ENCODE peak calls at places on chromosomes 5 and 9, in five cellular contexts. One of them, this sample, is unnamed.

GRCh38 chr5:54390015-54390414 is 65.5 kb upstream of the HSPB3 start:
- DNase-seq in neural progenitor cell: no peak
- DNase-seq in fibroblast of lung: peak
- DNase-seq in PC-3: peak
- DNase-seq in neuronal stem cell: no peak
- DNase-seq in this sample: no peak

GRCh38 chr9:114889802-114890224 is 40.6 kb downstream of the TNFSF8 start:
- DNase-seq in PC-3: peak
- DNase-seq in neuronal stem cell: no peak
- DNase-seq in fibroblast of lung: peak
- DNase-seq in neural progenitor cell: no peak
- DNase-seq in this sample: no peak

GRCh38 chr5:7533941-7534340 is 138.0 kb downstream of the ADCY2 start:
- DNase-seq in neural progenitor cell: no peak
- DNase-seq in neuronal stem cell: no peak
- DNase-seq in PC-3: no peak
- DNase-seq in fibroblast of lung: no peak
- DNase-seq in this sample: no peak

GRCh38 chr5:149301744-149302380 is 30.2 kb downstream of the AFAP1L1 start:
- DNase-seq in neural progenitor cell: no peak
- DNase-seq in PC-3: no peak
- DNase-seq in fibroblast of lung: no peak
- DNase-seq in neuronal stem cell: no peak
- DNase-seq in this sample: no peak

GRCh38 chr5:127006711-127007110 is 23.6 kb downstream of the MARCHF3 start:
- DNase-seq in fibroblast of lung: peak
- DNase-seq in PC-3: no peak
- DNase-seq in neural progenitor cell: no peak
- DNase-seq in neuronal stem cell: no peak
- DNase-seq in this sample: no peak

GRCh38 chr5:134917070-134917831 is 12.3 kb downstream of the PCBD2 start:
- DNase-seq in neuronal stem cell: no peak
- DNase-seq in neural progenitor cell: peak
- DNase-seq in PC-3: peak
- DNase-seq in fibroblast of lung: no peak
- DNase-seq in this sample: peak

GRCh38 chr5:180097926-180098325 is 26.4 kb upstream of the RNF130 start:
- DNase-seq in fibroblast of lung: no peak
- DNase-seq in neuronal stem cell: no peak
- DNase-seq in neural progenitor cell: no peak
- DNase-seq in PC-3: no peak
- DNase-seq in this sample: no peak

GRCh38 chr9:116693233-116693731 is 6.2 kb downstream of the TRIM32 start:
- DNase-seq in neural progenitor cell: no peak
- DNase-seq in neuronal stem cell: no peak
- DNase-seq in PC-3: peak
- DNase-seq in fibroblast of lung: no peak
- DNase-seq in this sample: no peak

GRCh38 chr5:169300468-169301385 is at the start of gene SLIT3:
- DNase-seq in fibroblast of lung: peak
- DNase-seq in PC-3: peak
- DNase-seq in neuronal stem cell: peak
- DNase-seq in neural progenitor cell: peak
- DNase-seq in this sample: no peak

GRCh38 chr9:134540441-134541372 is 100.9 kb upstream of the COL5A1 start:
- DNase-seq in neuronal stem cell: no peak
- DNase-seq in fibroblast of lung: no peak
- DNase-seq in neural progenitor cell: no peak
- DNase-seq in PC-3: no peak
- DNase-seq in this sample: no peak

GRCh38 chr5:78102498-78102897 is 192.0 kb downstream of the AP3B1 start:
- DNase-seq in neural progenitor cell: no peak
- DNase-seq in PC-3: no peak
- DNase-seq in neuronal stem cell: no peak
- DNase-seq in fibroblast of lung: no peak
- DNase-seq in this sample: no peak

GRCh38 chr9:21965401-21965951 is 28.7 kb downstream of the CDKN2A start:
- DNase-seq in fibroblast of lung: peak
- DNase-seq in PC-3: peak
- DNase-seq in neural progenitor cell: peak
- DNase-seq in neuronal stem cell: peak
- DNase-seq in this sample: peak

GRCh38 chr9:15219511-15219910 is 87.5 kb downstream of the TTC39B start:
- DNase-seq in fibroblast of lung: no peak
- DNase-seq in PC-3: no peak
- DNase-seq in neural progenitor cell: no peak
- DNase-seq in neuronal stem cell: no peak
- DNase-seq in this sample: no peak

GRCh38 chr5:168219515-168220410 is 71.7 kb upstream of the WWC1 start:
- DNase-seq in neural progenitor cell: peak
- DNase-seq in neuronal stem cell: peak
- DNase-seq in fibroblast of lung: peak
- DNase-seq in PC-3: peak
- DNase-seq in this sample: peak

GRCh38 chr9:104905931-104906330 is 22.0 kb downstream of the ABCA1 start:
- DNase-seq in neuronal stem cell: no peak
- DNase-seq in fibroblast of lung: peak
- DNase-seq in neural progenitor cell: no peak
- DNase-seq in PC-3: no peak
- DNase-seq in this sample: no peak

GRCh38 chr5:120789918-120790714 is 326.0 kb downstream of the PRR16 start:
- DNase-seq in PC-3: no peak
- DNase-seq in neuronal stem cell: no peak
- DNase-seq in neural progenitor cell: no peak
- DNase-seq in fibroblast of lung: no peak
- DNase-seq in this sample: no peak

GRCh38 chr5:55768279-55768678 is 30.4 kb downstream of the DDX4 start:
- DNase-seq in neuronal stem cell: no peak
- DNase-seq in neural progenitor cell: no peak
- DNase-seq in PC-3: no peak
- DNase-seq in fibroblast of lung: no peak
- DNase-seq in this sample: no peak

GRCh38 chr5:55777332-55777731 is 39.5 kb downstream of the DDX4 start:
- DNase-seq in fibroblast of lung: no peak
- DNase-seq in neuronal stem cell: no peak
- DNase-seq in neural progenitor cell: no peak
- DNase-seq in PC-3: no peak
- DNase-seq in this sample: no peak

GRCh38 chr5:55771175-55771655 is 33.4 kb downstream of the DDX4 start:
- DNase-seq in PC-3: no peak
- DNase-seq in neural progenitor cell: no peak
- DNase-seq in neuronal stem cell: no peak
- DNase-seq in fibroblast of lung: peak
- DNase-seq in this sample: no peak

GRCh38 chr5:55773057-55773456 is 35.2 kb downstream of the DDX4 start:
- DNase-seq in fibroblast of lung: peak
- DNase-seq in neuronal stem cell: no peak
- DNase-seq in neural progenitor cell: no peak
- DNase-seq in PC-3: peak
- DNase-seq in this sample: peak
- H3K4me2 ChIP-seq in fibroblast of lung: no peak
- H3K4me2 ChIP-seq in neuronal stem cell: no peak
- H3K4me2 ChIP-seq in neural progenitor cell: no peak
- H3K4me2 ChIP-seq in PC-3: no peak
- H3K4me2 ChIP-seq in this sample: peak

GRCh38 chr5:83551826-83552225 is 80.3 kb downstream of the VCAN start:
- DNase-seq in PC-3: peak
- DNase-seq in neuronal stem cell: no peak
- DNase-seq in neural progenitor cell: no peak
- DNase-seq in fibroblast of lung: peak
- DNase-seq in this sample: no peak
- H3K4me2 ChIP-seq in PC-3: peak
- H3K4me2 ChIP-seq in neuronal stem cell: no peak
- H3K4me2 ChIP-seq in neural progenitor cell: no peak
- H3K4me2 ChIP-seq in fibroblast of lung: peak
- H3K4me2 ChIP-seq in this sample: no peak

GRCh38 chr5:25744908-25745307 is 1100.1 kb upstream of the CDH10 start:
- DNase-seq in neuronal stem cell: peak
- DNase-seq in PC-3: no peak
- DNase-seq in neural progenitor cell: peak
- DNase-seq in fibroblast of lung: no peak
- DNase-seq in this sample: no peak
- H3K4me2 ChIP-seq in neuronal stem cell: no peak
- H3K4me2 ChIP-seq in PC-3: no peak
- H3K4me2 ChIP-seq in neural progenitor cell: peak
- H3K4me2 ChIP-seq in fibroblast of lung: no peak
- H3K4me2 ChIP-seq in this sample: no peak

GRCh38 chr5:156093024-156093423 is 233.9 kb upstream of the SGCD start:
- DNase-seq in fibroblast of lung: no peak
- DNase-seq in neural progenitor cell: no peak
- DNase-seq in PC-3: no peak
- DNase-seq in neuronal stem cell: no peak
- DNase-seq in this sample: no peak
- H3K4me2 ChIP-seq in fibroblast of lung: no peak
- H3K4me2 ChIP-seq in neural progenitor cell: no peak
- H3K4me2 ChIP-seq in PC-3: no peak
- H3K4me2 ChIP-seq in neuronal stem cell: no peak
- H3K4me2 ChIP-seq in this sample: no peak

GRCh38 chr9:130390986-130391385 is 53.8 kb upstream of the ASS1 start:
- DNase-seq in PC-3: no peak
- DNase-seq in neural progenitor cell: no peak
- DNase-seq in neuronal stem cell: no peak
- DNase-seq in fibroblast of lung: no peak
- DNase-seq in this sample: no peak
- H3K4me2 ChIP-seq in PC-3: no peak
- H3K4me2 ChIP-seq in neural progenitor cell: no peak
- H3K4me2 ChIP-seq in neuronal stem cell: no peak
- H3K4me2 ChIP-seq in fibroblast of lung: no peak
- H3K4me2 ChIP-seq in this sample: no peak

GRCh38 chr5:155389498-155389897 is 375.9 kb downstream of the KIF4B start:
- DNase-seq in PC-3: no peak
- DNase-seq in fibroblast of lung: no peak
- DNase-seq in neuronal stem cell: no peak
- DNase-seq in neural progenitor cell: no peak
- DNase-seq in this sample: no peak
- H3K4me2 ChIP-seq in PC-3: no peak
- H3K4me2 ChIP-seq in fibroblast of lung: no peak
- H3K4me2 ChIP-seq in neuronal stem cell: no peak
- H3K4me2 ChIP-seq in neural progenitor cell: no peak
- H3K4me2 ChIP-seq in this sample: no peak

GRCh38 chr5:56115589-56115988 is 117.5 kb downstream of the ANKRD55 start:
- DNase-seq in neuronal stem cell: no peak
- DNase-seq in fibroblast of lung: no peak
- DNase-seq in neural progenitor cell: no peak
- DNase-seq in PC-3: no peak
- DNase-seq in this sample: no peak

GRCh38 chr5:56119050-56119449 is 114.1 kb downstream of the ANKRD55 start:
- DNase-seq in PC-3: no peak
- DNase-seq in neural progenitor cell: no peak
- DNase-seq in fibroblast of lung: no peak
- DNase-seq in neuronal stem cell: no peak
- DNase-seq in this sample: no peak

GRCh38 chr5:56111404-56111781 is 116.6 kb upstream of the IL6ST start:
- DNase-seq in neural progenitor cell: no peak
- DNase-seq in fibroblast of lung: no peak
- DNase-seq in neuronal stem cell: no peak
- DNase-seq in PC-3: no peak
- DNase-seq in this sample: no peak

GRCh38 chr5:56112526-56113121 is 117.9 kb upstream of the IL6ST start:
- DNase-seq in neural progenitor cell: no peak
- DNase-seq in fibroblast of lung: peak
- DNase-seq in PC-3: peak
- DNase-seq in neuronal stem cell: no peak
- DNase-seq in this sample: no peak

DNA sequence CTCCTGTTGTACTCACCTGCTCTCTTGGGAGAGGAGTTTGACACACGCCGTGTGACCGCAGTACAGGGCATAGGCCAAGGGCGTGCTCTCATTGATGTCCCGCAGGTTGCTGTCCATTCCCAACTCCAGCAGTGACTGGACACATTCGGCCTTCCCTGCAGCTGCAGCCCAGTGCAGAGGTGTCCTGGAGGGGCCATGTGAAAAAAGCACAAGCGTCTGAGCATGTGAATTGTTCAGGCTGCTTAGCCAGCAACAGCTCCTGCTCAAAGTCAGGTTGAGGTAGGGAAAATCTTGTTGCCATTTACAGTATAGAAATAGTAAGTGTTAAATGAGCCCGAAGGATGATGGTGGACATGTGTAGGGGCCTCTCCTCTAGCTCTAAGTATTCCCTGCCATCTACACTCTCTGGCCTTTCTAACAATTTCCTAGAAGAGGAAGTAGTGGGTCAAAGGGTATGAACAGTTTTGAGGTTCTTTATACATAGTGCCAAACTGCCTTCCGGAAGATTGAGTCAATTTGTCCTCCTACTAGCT is 116.5 kb downstream of the ANKRD55 start:
- DNase-seq in fibroblast of lung: peak
- DNase-seq in PC-3: no peak
- DNase-seq in neuronal stem cell: no peak
- DNase-seq in neural progenitor cell: no peak
- DNase-seq in this sample: peak
- H3K4me2 ChIP-seq in fibroblast of lung: no peak
- H3K4me2 ChIP-seq in PC-3: no peak
- H3K4me2 ChIP-seq in neuronal stem cell: no peak
- H3K4me2 ChIP-seq in neural progenitor cell: no peak
- H3K4me2 ChIP-seq in this sample: peak

DNA sequence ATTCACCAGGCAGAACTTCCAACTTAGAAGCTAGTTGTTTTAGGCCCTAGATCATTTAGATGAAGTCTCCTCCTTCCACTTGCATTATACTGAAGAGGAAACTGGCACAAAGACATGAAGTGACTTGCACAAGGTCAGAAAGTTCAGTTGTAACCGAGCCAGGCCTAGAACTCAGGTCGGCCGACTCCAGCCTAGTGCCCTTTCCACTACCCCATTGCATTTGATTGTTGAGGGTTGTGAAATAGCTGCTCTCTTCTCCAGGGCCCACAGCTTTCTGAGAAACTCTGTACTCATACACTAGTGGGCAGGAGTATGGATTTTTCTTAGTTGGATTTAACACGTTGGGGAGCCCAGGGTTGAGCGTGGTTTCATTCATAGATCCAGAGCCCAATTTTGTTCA is 5.6 kb downstream of the ZNF462 start:
- DNase-seq in fibroblast of lung: peak
- DNase-seq in neuronal stem cell: no peak
- DNase-seq in PC-3: no peak
- DNase-seq in neural progenitor cell: no peak
- DNase-seq in this sample: no peak
- H3K4me2 ChIP-seq in fibroblast of lung: no peak
- H3K4me2 ChIP-seq in neuronal stem cell: no peak
- H3K4me2 ChIP-seq in PC-3: no peak
- H3K4me2 ChIP-seq in neural progenitor cell: peak
- H3K4me2 ChIP-seq in this sample: no peak

GRCh38 chr9:19875291-19875910 is 86.6 kb upstream of the SLC24A2 start:
- DNase-seq in neuronal stem cell: no peak
- DNase-seq in PC-3: no peak
- DNase-seq in neural progenitor cell: no peak
- DNase-seq in fibroblast of lung: no peak
- DNase-seq in this sample: no peak
- H3K4me2 ChIP-seq in neuronal stem cell: no peak
- H3K4me2 ChIP-seq in PC-3: no peak
- H3K4me2 ChIP-seq in neural progenitor cell: no peak
- H3K4me2 ChIP-seq in fibroblast of lung: no peak
- H3K4me2 ChIP-seq in this sample: no peak

This sample was measured in HepG2.